ENCODE peak calls at places on chromosome 19, in five cellular contexts. K is sigmoid colon, A is cardiac muscle cell, T is ovary, L is AG04450. Y is an unnamed sample.

GRCh38 chr19:12647490-12648071 is 19.0 kb downstream of the MAN2B1 start:
- DNase-seq in K (peak; percentile 83), A (peak; percentile 40), T (peak; percentile 84), L (no peak), Y (peak; percentile 82)

GRCh38 chr19:33403221-33403972 is 29.9 kb downstream of the CEBPG start:
- DNase-seq in K (peak; percentile 62), A (no peak), T (peak; percentile 14), L (no peak), Y (no peak)

GRCh38 chr19:57558525-57558924 is 1.1 kb downstream of the ZNF550 start:
- DNase-seq in K (no peak), A (peak; percentile 23), T (no peak), L (no peak), Y (no peak)

GRCh38 chr19:16585808-16586476 is 13.7 kb upstream of the SLC35E1 start:
- DNase-seq in K (no peak), A (no peak), T (no peak), L (no peak), Y (peak; percentile 66)

GRCh38 chr19:926595-927043 is 784 bp downstream of the ARID3A start:
- DNase-seq in K (no peak), A (peak; percentile 65), T (peak; percentile 59), L (no peak), Y (no peak)

GRCh38 chr19:39126312-39126561 is 651 bp downstream of the PAK4 start:
- DNase-seq in K (no peak), A (no peak), T (no peak), L (no peak), Y (no peak)

GRCh38 chr19:50387176-50387867 is 3.2 kb downstream of the POLD1 start:
- DNase-seq in K (no peak), A (peak; percentile 47), T (no peak), L (no peak), Y (no peak)

GRCh38 chr19:32230441-32230840 is 115.0 kb upstream of the ZNF507 start:
- DNase-seq in K (no peak), A (no peak), T (no peak), L (no peak), Y (no peak)

DNA sequence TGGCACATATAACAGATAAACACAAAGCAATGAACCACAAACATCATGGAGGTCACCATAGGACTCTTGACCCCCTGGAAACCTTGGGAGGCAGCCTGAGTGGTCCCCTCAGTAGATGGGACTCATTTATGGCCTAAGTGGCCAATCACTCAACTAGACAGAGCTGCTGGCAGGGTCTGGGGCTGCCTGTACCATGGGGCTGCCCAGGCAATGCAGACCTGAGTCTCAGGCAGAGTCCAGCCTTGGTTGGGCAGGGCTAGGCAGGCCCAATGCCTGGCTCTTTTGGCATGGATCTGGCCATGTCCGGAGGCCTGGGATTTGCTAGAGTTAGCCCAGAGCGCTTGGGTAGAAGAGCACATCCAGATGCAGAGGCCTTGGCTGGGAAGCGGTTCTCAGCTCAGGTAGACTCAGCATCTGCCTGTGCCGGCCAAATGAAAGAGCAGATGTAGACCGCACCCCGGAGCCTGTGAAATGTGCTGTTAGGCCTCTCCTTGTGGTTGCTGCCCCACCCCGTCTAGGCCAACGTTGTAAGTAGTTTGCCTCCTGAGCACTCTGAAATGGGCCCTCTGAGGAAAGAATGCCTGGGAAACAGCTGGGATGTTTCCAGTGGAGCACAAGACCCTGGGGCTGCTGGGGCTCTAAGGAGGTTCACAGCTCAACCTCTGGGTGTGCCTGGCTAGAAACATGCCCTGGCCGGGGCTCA is 171.2 kb downstream of the ZNF536 start:
- DNase-seq in K (no peak), A (no peak), T (no peak), L (no peak), Y (no peak)
- H3K4me3 ChIP-seq in K (no peak overlapping the region), A (no peak overlapping the region), T (no peak overlapping the region), L (no peak overlapping the region), Y (no peak overlapping the region)

GRCh38 chr19:3343619-3344502 is 22.5 kb upstream of the NFIC start:
- DNase-seq in K (peak; percentile 96), A (peak; percentile 93), T (peak; percentile 81), L (no peak), Y (peak; percentile 83)
- TF ChIP-seq CTCF in K (no peak), A (no peak), T (no peak), L (peak; percentile 7), Y (no peak)

GRCh38 chr19:47027586-47028371 is 8.1 kb downstream of the NPAS1 start:
- DNase-seq in K (no peak), A (no peak), T (no peak), L (no peak), Y (no peak)
- H3K4me3 ChIP-seq in K (no peak overlapping the region), A (no peak overlapping the region), T (no peak overlapping the region), L (no peak overlapping the region), Y (no peak overlapping the region)

DNA sequence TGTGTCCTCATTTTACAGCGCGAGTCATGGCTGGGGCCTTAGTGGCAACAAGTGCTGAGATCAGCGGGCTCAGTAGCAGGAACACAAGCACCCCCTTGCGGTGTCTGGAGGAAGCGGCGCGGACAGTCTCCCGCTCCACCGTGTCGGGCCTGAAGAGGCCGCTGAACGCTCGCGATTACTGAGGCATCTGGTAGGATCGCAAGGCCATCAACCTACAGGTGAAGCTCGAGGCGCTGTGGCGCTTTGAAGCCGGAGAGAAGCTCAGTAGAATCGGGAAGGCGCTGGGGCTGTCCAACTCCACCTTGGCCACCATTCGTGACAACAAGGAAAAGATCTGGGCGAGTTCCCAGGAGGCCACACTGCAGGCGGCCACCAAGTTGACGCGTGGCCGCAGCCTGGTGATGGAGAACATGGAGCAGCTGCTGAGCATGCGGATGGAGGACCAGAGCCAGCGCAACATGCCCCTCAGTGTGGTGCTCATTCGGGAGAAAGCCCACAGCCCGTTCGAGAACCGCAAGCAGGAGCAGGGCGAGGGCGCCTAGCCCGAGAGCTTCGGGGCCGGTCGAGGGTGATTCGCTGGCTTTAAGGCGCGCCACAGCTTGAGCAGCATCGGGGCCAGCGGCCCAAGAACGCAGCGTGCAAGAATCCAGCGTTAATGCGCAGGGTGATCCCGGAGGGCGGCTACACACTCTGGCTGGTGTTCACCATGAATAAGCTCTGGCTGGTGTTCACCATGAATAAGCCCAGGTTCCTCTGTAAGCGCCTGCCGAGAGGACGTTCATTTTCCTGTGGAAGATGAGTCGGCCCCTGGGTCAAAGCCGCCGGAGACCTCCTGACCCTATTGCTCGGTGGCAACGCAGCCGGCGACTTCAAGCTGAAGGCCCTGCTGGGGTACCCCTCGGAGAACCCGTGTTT is 8.3 kb upstream of the MZF1 start:
- DNase-seq in K (peak; percentile 96), A (peak; percentile 90), T (peak; percentile 86), L (peak; percentile 74), Y (peak; percentile 82)
- TF ChIP-seq CTCF in K (peak; percentile 94), A (peak; percentile 98), T (peak; percentile 76), L (peak; percentile 98), Y (peak; percentile 63)

Y was measured in mucosa of descending colon.